ENCODE peak calls at places on chromosomes 2 and 18, in ten cellular contexts. One of them, this sample, is unnamed.
A peak's percentile ranks its signal among the peaks of the same experiment; 100 is the strongest.

GRCh38 chr2:190996338-190996946 is 17.5 kb downstream of the STAT1 start:
- DNase-seq in mammary epithelial cell: no peak
- DNase-seq in Caki2: no peak
- DNase-seq in activated CD4-positive, alpha-beta T cell treated with anti-CD3 and anti-CD28 coated beads, Interleukin-2, amount 50 U/mL, for 48 hours: no peak
- DNase-seq in stimulated activated naive CD4-positive, alpha-beta T cell: peak; percentile 33
- DNase-seq in NAMALWA: peak; percentile 68
- DNase-seq in germinal center: peak; percentile 71
- DNase-seq in IMR-90: peak; percentile 34
- DNase-seq in AG08396: peak; percentile 56
- DNase-seq in GM10248: no peak
- DNase-seq in this sample: peak; percentile 54

GRCh38 chr2:147945660-147946059 is 74.9 kb downstream of the ORC4 start:
- DNase-seq in mammary epithelial cell: no peak
- DNase-seq in Caki2: no peak
- DNase-seq in activated CD4-positive, alpha-beta T cell treated with anti-CD3 and anti-CD28 coated beads, Interleukin-2, amount 50 U/mL, for 48 hours: no peak
- DNase-seq in stimulated activated naive CD4-positive, alpha-beta T cell: no peak
- DNase-seq in NAMALWA: no peak
- DNase-seq in germinal center: no peak
- DNase-seq in IMR-90: peak; percentile 16
- DNase-seq in AG08396: peak; percentile 4
- DNase-seq in GM10248: no peak
- DNase-seq in this sample: no peak

GRCh38 chr2:237923507-237924163 is 43.2 kb upstream of the UBE2F start:
- DNase-seq in mammary epithelial cell: peak; percentile 29
- DNase-seq in Caki2: peak; percentile 33
- DNase-seq in activated CD4-positive, alpha-beta T cell treated with anti-CD3 and anti-CD28 coated beads, Interleukin-2, amount 50 U/mL, for 48 hours: peak; percentile 87
- DNase-seq in stimulated activated naive CD4-positive, alpha-beta T cell: peak; percentile 79
- DNase-seq in NAMALWA: peak; percentile 71
- DNase-seq in germinal center: peak; percentile 92
- DNase-seq in IMR-90: peak; percentile 35
- DNase-seq in AG08396: peak; percentile 90
- DNase-seq in GM10248: peak; percentile 91
- DNase-seq in this sample: peak; percentile 82

GRCh38 chr2:10584843-10585475 is 104.8 kb downstream of the NOL10 start:
- DNase-seq in mammary epithelial cell: peak; percentile 96
- DNase-seq in Caki2: peak; percentile 99
- DNase-seq in activated CD4-positive, alpha-beta T cell treated with anti-CD3 and anti-CD28 coated beads, Interleukin-2, amount 50 U/mL, for 48 hours: no peak
- DNase-seq in stimulated activated naive CD4-positive, alpha-beta T cell: no peak
- DNase-seq in NAMALWA: no peak
- DNase-seq in germinal center: no peak
- DNase-seq in IMR-90: peak; percentile 93
- DNase-seq in AG08396: peak; percentile 79
- DNase-seq in GM10248: no peak
- DNase-seq in this sample: no peak

GRCh38 chr18:58721586-58722160 is 50.4 kb downstream of the MALT1 start:
- DNase-seq in mammary epithelial cell: no peak
- DNase-seq in Caki2: no peak
- DNase-seq in activated CD4-positive, alpha-beta T cell treated with anti-CD3 and anti-CD28 coated beads, Interleukin-2, amount 50 U/mL, for 48 hours: no peak
- DNase-seq in stimulated activated naive CD4-positive, alpha-beta T cell: no peak
- DNase-seq in NAMALWA: no peak
- DNase-seq in germinal center: no peak
- DNase-seq in IMR-90: peak; percentile 28
- DNase-seq in AG08396: peak; percentile 4
- DNase-seq in GM10248: no peak
- DNase-seq in this sample: peak; percentile 37

GRCh38 chr2:236547725-236548124 is 21.9 kb upstream of the ACKR3 start:
- DNase-seq in mammary epithelial cell: no peak
- DNase-seq in Caki2: no peak
- DNase-seq in activated CD4-positive, alpha-beta T cell treated with anti-CD3 and anti-CD28 coated beads, Interleukin-2, amount 50 U/mL, for 48 hours: no peak
- DNase-seq in stimulated activated naive CD4-positive, alpha-beta T cell: no peak
- DNase-seq in NAMALWA: no peak
- DNase-seq in germinal center: no peak
- DNase-seq in IMR-90: no peak
- DNase-seq in AG08396: no peak
- DNase-seq in GM10248: no peak
- DNase-seq in this sample: no peak

GRCh38 chr2:159201321-159202063 is 85.0 kb downstream of the WDSUB1 start:
- DNase-seq in mammary epithelial cell: no peak
- DNase-seq in Caki2: no peak
- DNase-seq in activated CD4-positive, alpha-beta T cell treated with anti-CD3 and anti-CD28 coated beads, Interleukin-2, amount 50 U/mL, for 48 hours: peak; percentile 9
- DNase-seq in stimulated activated naive CD4-positive, alpha-beta T cell: peak; percentile 11
- DNase-seq in NAMALWA: peak; percentile 33
- DNase-seq in germinal center: no peak
- DNase-seq in IMR-90: peak; percentile 78
- DNase-seq in AG08396: peak; percentile 37
- DNase-seq in GM10248: peak; percentile 79
- DNase-seq in this sample: peak; percentile 67

GRCh38 chr2:223560704-223561435 is 41.3 kb downstream of the SCG2 start:
- DNase-seq in mammary epithelial cell: peak; percentile 71
- DNase-seq in Caki2: peak; percentile 85
- DNase-seq in activated CD4-positive, alpha-beta T cell treated with anti-CD3 and anti-CD28 coated beads, Interleukin-2, amount 50 U/mL, for 48 hours: no peak
- DNase-seq in stimulated activated naive CD4-positive, alpha-beta T cell: no peak
- DNase-seq in NAMALWA: no peak
- DNase-seq in germinal center: no peak
- DNase-seq in IMR-90: peak; percentile 49
- DNase-seq in AG08396: no peak
- DNase-seq in GM10248: no peak
- DNase-seq in this sample: no peak

GRCh38 chr2:130391058-130391871 is 35.4 kb downstream of the PTPN18 start:
- DNase-seq in mammary epithelial cell: peak; percentile 68
- DNase-seq in Caki2: peak; percentile 72
- DNase-seq in activated CD4-positive, alpha-beta T cell treated with anti-CD3 and anti-CD28 coated beads, Interleukin-2, amount 50 U/mL, for 48 hours: peak; percentile 88
- DNase-seq in stimulated activated naive CD4-positive, alpha-beta T cell: peak; percentile 45
- DNase-seq in NAMALWA: peak; percentile 46
- DNase-seq in germinal center: peak; percentile 83
- DNase-seq in IMR-90: peak; percentile 68
- DNase-seq in AG08396: peak; percentile 84
- DNase-seq in GM10248: peak; percentile 87
- DNase-seq in this sample: peak; percentile 56

GRCh38 chr2:75497256-75497655 is 63.5 kb downstream of the EVA1A start:
- DNase-seq in mammary epithelial cell: peak; percentile 29
- DNase-seq in Caki2: no peak
- DNase-seq in activated CD4-positive, alpha-beta T cell treated with anti-CD3 and anti-CD28 coated beads, Interleukin-2, amount 50 U/mL, for 48 hours: no peak
- DNase-seq in stimulated activated naive CD4-positive, alpha-beta T cell: no peak
- DNase-seq in NAMALWA: no peak
- DNase-seq in germinal center: no peak
- DNase-seq in IMR-90: no peak
- DNase-seq in AG08396: no peak
- DNase-seq in GM10248: no peak
- DNase-seq in this sample: no peak

GRCh38 chr18:64693756-64694155 is 544.9 kb upstream of the LINC00305 start:
- DNase-seq in mammary epithelial cell: no peak
- DNase-seq in Caki2: no peak
- DNase-seq in activated CD4-positive, alpha-beta T cell treated with anti-CD3 and anti-CD28 coated beads, Interleukin-2, amount 50 U/mL, for 48 hours: no peak
- DNase-seq in stimulated activated naive CD4-positive, alpha-beta T cell: no peak
- DNase-seq in NAMALWA: no peak
- DNase-seq in germinal center: no peak
- DNase-seq in IMR-90: no peak
- DNase-seq in AG08396: no peak
- DNase-seq in GM10248: no peak
- DNase-seq in this sample: no peak

GRCh38 chr2:168992026-168992425 is 39.1 kb downstream of the ABCB11 start:
- DNase-seq in mammary epithelial cell: peak; percentile 90
- DNase-seq in Caki2: no peak
- DNase-seq in activated CD4-positive, alpha-beta T cell treated with anti-CD3 and anti-CD28 coated beads, Interleukin-2, amount 50 U/mL, for 48 hours: no peak
- DNase-seq in stimulated activated naive CD4-positive, alpha-beta T cell: no peak
- DNase-seq in NAMALWA: no peak
- DNase-seq in germinal center: no peak
- DNase-seq in IMR-90: peak; percentile 5
- DNase-seq in AG08396: no peak
- DNase-seq in GM10248: no peak
- DNase-seq in this sample: no peak

GRCh38 chr2:897091-897490 is 53.6 kb upstream of the SNTG2 start:
- DNase-seq in mammary epithelial cell: no peak
- DNase-seq in Caki2: no peak
- DNase-seq in activated CD4-positive, alpha-beta T cell treated with anti-CD3 and anti-CD28 coated beads, Interleukin-2, amount 50 U/mL, for 48 hours: no peak
- DNase-seq in stimulated activated naive CD4-positive, alpha-beta T cell: no peak
- DNase-seq in NAMALWA: no peak
- DNase-seq in germinal center: no peak
- DNase-seq in IMR-90: no peak
- DNase-seq in AG08396: no peak
- DNase-seq in GM10248: no peak
- DNase-seq in this sample: no peak